ENCODE peak calls at places on chromosome 3, in five cellular contexts. One of them, this sample, is unnamed.

GRCh38 chr3:81393251-81393650 is 368.2 kb downstream of the GBE1 start:
- DNase-seq in activated CD8-positive, alpha-beta memory T cell treated with anti-CD3 and anti-CD28 coated beads for 48 hours: no peak
- DNase-seq in AG08396: no peak
- DNase-seq in activated naive CD8-positive, alpha-beta T cell treated with anti-CD3 and anti-CD28 coated beads, Interleukin-2, amount 50 U/mL, for 16 hours: no peak
- DNase-seq in COR-L47: no peak
- DNase-seq in this sample: no peak

GRCh38 chr3:195893121-195893449 is 15.3 kb downstream of the TNK2 start:
- DNase-seq in activated CD8-positive, alpha-beta memory T cell treated with anti-CD3 and anti-CD28 coated beads for 48 hours: no peak
- DNase-seq in AG08396: no peak
- DNase-seq in COR-L47: peak
- DNase-seq in activated naive CD8-positive, alpha-beta T cell treated with anti-CD3 and anti-CD28 coated beads, Interleukin-2, amount 50 U/mL, for 16 hours: no peak
- DNase-seq in this sample: no peak

GRCh38 chr3:28081533-28081947 is 159.9 kb upstream of the CMC1 start:
- DNase-seq in activated naive CD8-positive, alpha-beta T cell treated with anti-CD3 and anti-CD28 coated beads, Interleukin-2, amount 50 U/mL, for 16 hours: no peak
- DNase-seq in activated CD8-positive, alpha-beta memory T cell treated with anti-CD3 and anti-CD28 coated beads for 48 hours: no peak
- DNase-seq in AG08396: no peak
- DNase-seq in COR-L47: no peak
- DNase-seq in this sample: no peak

GRCh38 chr3:134527037-134527436 is 41.2 kb downstream of the CEP63 start:
- DNase-seq in activated CD8-positive, alpha-beta memory T cell treated with anti-CD3 and anti-CD28 coated beads for 48 hours: no peak
- DNase-seq in COR-L47: no peak
- DNase-seq in activated naive CD8-positive, alpha-beta T cell treated with anti-CD3 and anti-CD28 coated beads, Interleukin-2, amount 50 U/mL, for 16 hours: no peak
- DNase-seq in AG08396: peak
- DNase-seq in this sample: no peak

GRCh38 chr3:5330152-5330810 is 142.8 kb downstream of the EDEM1 start:
- DNase-seq in COR-L47: no peak
- DNase-seq in AG08396: peak
- DNase-seq in activated CD8-positive, alpha-beta memory T cell treated with anti-CD3 and anti-CD28 coated beads for 48 hours: no peak
- DNase-seq in activated naive CD8-positive, alpha-beta T cell treated with anti-CD3 and anti-CD28 coated beads, Interleukin-2, amount 50 U/mL, for 16 hours: no peak
- DNase-seq in this sample: no peak

GRCh38 chr3:100401674-100402036 is 316 bp downstream of the LNP1 start:
- DNase-seq in activated CD8-positive, alpha-beta memory T cell treated with anti-CD3 and anti-CD28 coated beads for 48 hours: no peak
- DNase-seq in activated naive CD8-positive, alpha-beta T cell treated with anti-CD3 and anti-CD28 coated beads, Interleukin-2, amount 50 U/mL, for 16 hours: peak
- DNase-seq in COR-L47: peak
- DNase-seq in AG08396: peak
- DNase-seq in this sample: peak

GRCh38 chr3:13141991-13142412 is 68.8 kb upstream of the IQSEC1 start:
- DNase-seq in activated CD8-positive, alpha-beta memory T cell treated with anti-CD3 and anti-CD28 coated beads for 48 hours: no peak
- DNase-seq in AG08396: peak
- DNase-seq in activated naive CD8-positive, alpha-beta T cell treated with anti-CD3 and anti-CD28 coated beads, Interleukin-2, amount 50 U/mL, for 16 hours: no peak
- DNase-seq in COR-L47: no peak
- DNase-seq in this sample: peak

GRCh38 chr3:175851541-175851940 is 992.4 kb downstream of the NAALADL2 start:
- DNase-seq in activated naive CD8-positive, alpha-beta T cell treated with anti-CD3 and anti-CD28 coated beads, Interleukin-2, amount 50 U/mL, for 16 hours: no peak
- DNase-seq in COR-L47: no peak
- DNase-seq in activated CD8-positive, alpha-beta memory T cell treated with anti-CD3 and anti-CD28 coated beads for 48 hours: no peak
- DNase-seq in AG08396: no peak
- DNase-seq in this sample: no peak

GRCh38 chr3:53180305-53181023 is 19.5 kb downstream of the PRKCD start:
- DNase-seq in activated naive CD8-positive, alpha-beta T cell treated with anti-CD3 and anti-CD28 coated beads, Interleukin-2, amount 50 U/mL, for 16 hours: no peak
- DNase-seq in COR-L47: no peak
- DNase-seq in activated CD8-positive, alpha-beta memory T cell treated with anti-CD3 and anti-CD28 coated beads for 48 hours: no peak
- DNase-seq in AG08396: no peak
- DNase-seq in this sample: no peak

GRCh38 chr3:131561511-131561910 is 58.7 kb upstream of the MRPL3 start:
- DNase-seq in activated naive CD8-positive, alpha-beta T cell treated with anti-CD3 and anti-CD28 coated beads, Interleukin-2, amount 50 U/mL, for 16 hours: no peak
- DNase-seq in COR-L47: no peak
- DNase-seq in AG08396: no peak
- DNase-seq in activated CD8-positive, alpha-beta memory T cell treated with anti-CD3 and anti-CD28 coated beads for 48 hours: no peak
- DNase-seq in this sample: no peak

GRCh38 chr3:190131329-190131728 is 10.6 kb upstream of the P3H2 start:
- DNase-seq in COR-L47: peak
- DNase-seq in activated CD8-positive, alpha-beta memory T cell treated with anti-CD3 and anti-CD28 coated beads for 48 hours: no peak
- DNase-seq in AG08396: peak
- DNase-seq in activated naive CD8-positive, alpha-beta T cell treated with anti-CD3 and anti-CD28 coated beads, Interleukin-2, amount 50 U/mL, for 16 hours: no peak
- DNase-seq in this sample: no peak

GRCh38 chr3:14256561-14257342 is 78.1 kb downstream of the LSM3 start:
- DNase-seq in activated CD8-positive, alpha-beta memory T cell treated with anti-CD3 and anti-CD28 coated beads for 48 hours: no peak
- DNase-seq in activated naive CD8-positive, alpha-beta T cell treated with anti-CD3 and anti-CD28 coated beads, Interleukin-2, amount 50 U/mL, for 16 hours: no peak
- DNase-seq in COR-L47: no peak
- DNase-seq in AG08396: no peak
- DNase-seq in this sample: no peak

GRCh38 chr3:114698355-114699105 is 404.7 kb downstream of the TIGIT start:
- DNase-seq in activated naive CD8-positive, alpha-beta T cell treated with anti-CD3 and anti-CD28 coated beads, Interleukin-2, amount 50 U/mL, for 16 hours: no peak
- DNase-seq in COR-L47: no peak
- DNase-seq in activated CD8-positive, alpha-beta memory T cell treated with anti-CD3 and anti-CD28 coated beads for 48 hours: no peak
- DNase-seq in AG08396: no peak
- DNase-seq in this sample: no peak

GRCh38 chr3:183185696-183186095 is 23.2 kb upstream of the LAMP3 start:
- DNase-seq in COR-L47: no peak
- DNase-seq in activated naive CD8-positive, alpha-beta T cell treated with anti-CD3 and anti-CD28 coated beads, Interleukin-2, amount 50 U/mL, for 16 hours: no peak
- DNase-seq in AG08396: peak
- DNase-seq in activated CD8-positive, alpha-beta memory T cell treated with anti-CD3 and anti-CD28 coated beads for 48 hours: no peak
- DNase-seq in this sample: peak

GRCh38 chr3:140922634-140923033 is 19.0 kb upstream of the SLC25A36 start:
- DNase-seq in activated CD8-positive, alpha-beta memory T cell treated with anti-CD3 and anti-CD28 coated beads for 48 hours: no peak
- DNase-seq in activated naive CD8-positive, alpha-beta T cell treated with anti-CD3 and anti-CD28 coated beads, Interleukin-2, amount 50 U/mL, for 16 hours: no peak
- DNase-seq in AG08396: peak
- DNase-seq in COR-L47: no peak
- DNase-seq in this sample: peak

GRCh38 chr3:186932281-186933181 is 2.2 kb downstream of the ST6GAL1 start:
- DNase-seq in AG08396: no peak
- DNase-seq in activated naive CD8-positive, alpha-beta T cell treated with anti-CD3 and anti-CD28 coated beads, Interleukin-2, amount 50 U/mL, for 16 hours: no peak
- DNase-seq in activated CD8-positive, alpha-beta memory T cell treated with anti-CD3 and anti-CD28 coated beads for 48 hours: no peak
- DNase-seq in COR-L47: no peak
- DNase-seq in this sample: no peak

GRCh38 chr3:127089487-127090145 is 103.3 kb upstream of the PRR23E start:
- DNase-seq in activated CD8-positive, alpha-beta memory T cell treated with anti-CD3 and anti-CD28 coated beads for 48 hours: no peak
- DNase-seq in COR-L47: no peak
- DNase-seq in activated naive CD8-positive, alpha-beta T cell treated with anti-CD3 and anti-CD28 coated beads, Interleukin-2, amount 50 U/mL, for 16 hours: no peak
- DNase-seq in AG08396: no peak
- DNase-seq in this sample: peak

GRCh38 chr3:88595025-88595424 is 445.3 kb downstream of the C3orf38 start:
- DNase-seq in AG08396: no peak
- DNase-seq in COR-L47: no peak
- DNase-seq in activated naive CD8-positive, alpha-beta T cell treated with anti-CD3 and anti-CD28 coated beads, Interleukin-2, amount 50 U/mL, for 16 hours: no peak
- DNase-seq in activated CD8-positive, alpha-beta memory T cell treated with anti-CD3 and anti-CD28 coated beads for 48 hours: no peak
- DNase-seq in this sample: no peak

GRCh38 chr3:185733980-185734724 is 90.7 kb downstream of the IGF2BP2 start:
- DNase-seq in COR-L47: peak
- DNase-seq in activated naive CD8-positive, alpha-beta T cell treated with anti-CD3 and anti-CD28 coated beads, Interleukin-2, amount 50 U/mL, for 16 hours: no peak
- DNase-seq in AG08396: peak
- DNase-seq in activated CD8-positive, alpha-beta memory T cell treated with anti-CD3 and anti-CD28 coated beads for 48 hours: no peak
- DNase-seq in this sample: peak

GRCh38 chr3:22117751-22118346 is 366.8 kb upstream of the ZNF385D start:
- DNase-seq in activated CD8-positive, alpha-beta memory T cell treated with anti-CD3 and anti-CD28 coated beads for 48 hours: no peak
- DNase-seq in AG08396: peak
- DNase-seq in activated naive CD8-positive, alpha-beta T cell treated with anti-CD3 and anti-CD28 coated beads, Interleukin-2, amount 50 U/mL, for 16 hours: no peak
- DNase-seq in COR-L47: no peak
- DNase-seq in this sample: peak

GRCh38 chr3:163622384-163622783 is 1455.9 kb downstream of the SI start:
- DNase-seq in activated naive CD8-positive, alpha-beta T cell treated with anti-CD3 and anti-CD28 coated beads, Interleukin-2, amount 50 U/mL, for 16 hours: no peak
- DNase-seq in COR-L47: no peak
- DNase-seq in AG08396: no peak
- DNase-seq in activated CD8-positive, alpha-beta memory T cell treated with anti-CD3 and anti-CD28 coated beads for 48 hours: no peak
- DNase-seq in this sample: no peak

GRCh38 chr3:3015472-3016089 is 94.6 kb downstream of the IL5RA start:
- DNase-seq in AG08396: peak
- DNase-seq in activated naive CD8-positive, alpha-beta T cell treated with anti-CD3 and anti-CD28 coated beads, Interleukin-2, amount 50 U/mL, for 16 hours: no peak
- DNase-seq in COR-L47: peak
- DNase-seq in activated CD8-positive, alpha-beta memory T cell treated with anti-CD3 and anti-CD28 coated beads for 48 hours: no peak
- DNase-seq in this sample: no peak

GRCh38 chr3:194321666-194322640 is 29.2 kb downstream of the CPN2 start:
- DNase-seq in activated naive CD8-positive, alpha-beta T cell treated with anti-CD3 and anti-CD28 coated beads, Interleukin-2, amount 50 U/mL, for 16 hours: no peak
- DNase-seq in COR-L47: no peak
- DNase-seq in AG08396: no peak
- DNase-seq in activated CD8-positive, alpha-beta memory T cell treated with anti-CD3 and anti-CD28 coated beads for 48 hours: no peak
- DNase-seq in this sample: no peak

GRCh38 chr3:29611252-29611651 is 330.4 kb downstream of the RBMS3 start:
- DNase-seq in COR-L47: no peak
- DNase-seq in AG08396: no peak
- DNase-seq in activated naive CD8-positive, alpha-beta T cell treated with anti-CD3 and anti-CD28 coated beads, Interleukin-2, amount 50 U/mL, for 16 hours: no peak
- DNase-seq in activated CD8-positive, alpha-beta memory T cell treated with anti-CD3 and anti-CD28 coated beads for 48 hours: no peak
- DNase-seq in this sample: no peak

GRCh38 chr3:13055634-13056033 is 17.6 kb downstream of the IQSEC1 start:
- DNase-seq in AG08396: no peak
- DNase-seq in activated naive CD8-positive, alpha-beta T cell treated with anti-CD3 and anti-CD28 coated beads, Interleukin-2, amount 50 U/mL, for 16 hours: no peak
- DNase-seq in COR-L47: no peak
- DNase-seq in activated CD8-positive, alpha-beta memory T cell treated with anti-CD3 and anti-CD28 coated beads for 48 hours: no peak
- DNase-seq in this sample: no peak

GRCh38 chr3:173618703-173619102 is 221.2 kb downstream of the NLGN1 start:
- DNase-seq in AG08396: no peak
- DNase-seq in activated naive CD8-positive, alpha-beta T cell treated with anti-CD3 and anti-CD28 coated beads, Interleukin-2, amount 50 U/mL, for 16 hours: no peak
- DNase-seq in activated CD8-positive, alpha-beta memory T cell treated with anti-CD3 and anti-CD28 coated beads for 48 hours: no peak
- DNase-seq in COR-L47: no peak
- DNase-seq in this sample: no peak

GRCh38 chr3:133865136-133865855 is 30.4 kb downstream of the RAB6B start:
- DNase-seq in activated CD8-positive, alpha-beta memory T cell treated with anti-CD3 and anti-CD28 coated beads for 48 hours: no peak
- DNase-seq in AG08396: no peak
- DNase-seq in activated naive CD8-positive, alpha-beta T cell treated with anti-CD3 and anti-CD28 coated beads, Interleukin-2, amount 50 U/mL, for 16 hours: no peak
- DNase-seq in COR-L47: peak
- DNase-seq in this sample: no peak

GRCh38 chr3:177893321-177893720 is 642.9 kb upstream of the KCNMB2 start:
- DNase-seq in COR-L47: no peak
- DNase-seq in activated naive CD8-positive, alpha-beta T cell treated with anti-CD3 and anti-CD28 coated beads, Interleukin-2, amount 50 U/mL, for 16 hours: no peak
- DNase-seq in AG08396: no peak
- DNase-seq in activated CD8-positive, alpha-beta memory T cell treated with anti-CD3 and anti-CD28 coated beads for 48 hours: no peak
- DNase-seq in this sample: peak

GRCh38 chr3:32822609-32823498 is 5.1 kb downstream of the TRIM71 start:
- DNase-seq in COR-L47: no peak
- DNase-seq in AG08396: no peak
- DNase-seq in activated naive CD8-positive, alpha-beta T cell treated with anti-CD3 and anti-CD28 coated beads, Interleukin-2, amount 50 U/mL, for 16 hours: no peak
- DNase-seq in activated CD8-positive, alpha-beta memory T cell treated with anti-CD3 and anti-CD28 coated beads for 48 hours: no peak
- DNase-seq in this sample: no peak

GRCh38 chr3:67647390-67647878 is 7.0 kb downstream of the SUCLG2 start:
- DNase-seq in AG08396: peak
- DNase-seq in COR-L47: no peak
- DNase-seq in activated CD8-positive, alpha-beta memory T cell treated with anti-CD3 and anti-CD28 coated beads for 48 hours: no peak
- DNase-seq in activated naive CD8-positive, alpha-beta T cell treated with anti-CD3 and anti-CD28 coated beads, Interleukin-2, amount 50 U/mL, for 16 hours: no peak
- DNase-seq in this sample: peak

GRCh38 chr3:5023777-5024346 is 44.6 kb downstream of the BHLHE40 start:
- DNase-seq in COR-L47: no peak
- DNase-seq in activated naive CD8-positive, alpha-beta T cell treated with anti-CD3 and anti-CD28 coated beads, Interleukin-2, amount 50 U/mL, for 16 hours: no peak
- DNase-seq in AG08396: no peak
- DNase-seq in activated CD8-positive, alpha-beta memory T cell treated with anti-CD3 and anti-CD28 coated beads for 48 hours: no peak
- DNase-seq in this sample: no peak

GRCh38 chr3:152317956-152318355 is 49.2 kb downstream of the MBNL1 start:
- DNase-seq in COR-L47: no peak
- DNase-seq in AG08396: peak
- DNase-seq in activated naive CD8-positive, alpha-beta T cell treated with anti-CD3 and anti-CD28 coated beads, Interleukin-2, amount 50 U/mL, for 16 hours: no peak
- DNase-seq in activated CD8-positive, alpha-beta memory T cell treated with anti-CD3 and anti-CD28 coated beads for 48 hours: no peak
- DNase-seq in this sample: peak

GRCh38 chr3:180049391-180049790 is 12.7 kb upstream of the PEX5L start:
- DNase-seq in activated naive CD8-positive, alpha-beta T cell treated with anti-CD3 and anti-CD28 coated beads, Interleukin-2, amount 50 U/mL, for 16 hours: no peak
- DNase-seq in activated CD8-positive, alpha-beta memory T cell treated with anti-CD3 and anti-CD28 coated beads for 48 hours: no peak
- DNase-seq in AG08396: no peak
- DNase-seq in COR-L47: no peak
- DNase-seq in this sample: no peak

GRCh38 chr3:49792371-49793150 is 6.2 kb upstream of the IP6K1 start:
- DNase-seq in activated naive CD8-positive, alpha-beta T cell treated with anti-CD3 and anti-CD28 coated beads, Interleukin-2, amount 50 U/mL, for 16 hours: no peak
- DNase-seq in AG08396: no peak
- DNase-seq in activated CD8-positive, alpha-beta memory T cell treated with anti-CD3 and anti-CD28 coated beads for 48 hours: no peak
- DNase-seq in COR-L47: no peak
- DNase-seq in this sample: peak

GRCh38 chr3:107831590-107831989 is 259.2 kb downstream of the CD47 start:
- DNase-seq in activated naive CD8-positive, alpha-beta T cell treated with anti-CD3 and anti-CD28 coated beads, Interleukin-2, amount 50 U/mL, for 16 hours: no peak
- DNase-seq in activated CD8-positive, alpha-beta memory T cell treated with anti-CD3 and anti-CD28 coated beads for 48 hours: no peak
- DNase-seq in AG08396: no peak
- DNase-seq in COR-L47: no peak
- DNase-seq in this sample: no peak

GRCh38 chr3:172023915-172024314 is 15.5 kb upstream of the FNDC3B start:
- DNase-seq in activated CD8-positive, alpha-beta memory T cell treated with anti-CD3 and anti-CD28 coated beads for 48 hours: no peak
- DNase-seq in COR-L47: no peak
- DNase-seq in activated naive CD8-positive, alpha-beta T cell treated with anti-CD3 and anti-CD28 coated beads, Interleukin-2, amount 50 U/mL, for 16 hours: no peak
- DNase-seq in AG08396: no peak
- DNase-seq in this sample: no peak

GRCh38 chr3:65288781-65289180 is 601.0 kb upstream of the ADAMTS9 start:
- DNase-seq in AG08396: no peak
- DNase-seq in COR-L47: no peak
- DNase-seq in activated CD8-positive, alpha-beta memory T cell treated with anti-CD3 and anti-CD28 coated beads for 48 hours: no peak
- DNase-seq in activated naive CD8-positive, alpha-beta T cell treated with anti-CD3 and anti-CD28 coated beads, Interleukin-2, amount 50 U/mL, for 16 hours: no peak
- DNase-seq in this sample: no peak

GRCh38 chr3:167151671-167152070 is 228.4 kb downstream of the ZBBX start:
- DNase-seq in AG08396: no peak
- DNase-seq in activated CD8-positive, alpha-beta memory T cell treated with anti-CD3 and anti-CD28 coated beads for 48 hours: no peak
- DNase-seq in activated naive CD8-positive, alpha-beta T cell treated with anti-CD3 and anti-CD28 coated beads, Interleukin-2, amount 50 U/mL, for 16 hours: no peak
- DNase-seq in COR-L47: peak
- DNase-seq in this sample: no peak

GRCh38 chr3:197795200-197795599 is 4.1 kb downstream of the LRCH3 start:
- DNase-seq in activated CD8-positive, alpha-beta memory T cell treated with anti-CD3 and anti-CD28 coated beads for 48 hours: no peak
- DNase-seq in COR-L47: no peak
- DNase-seq in activated naive CD8-positive, alpha-beta T cell treated with anti-CD3 and anti-CD28 coated beads, Interleukin-2, amount 50 U/mL, for 16 hours: no peak
- DNase-seq in AG08396: peak
- DNase-seq in this sample: peak